ENCODE peak calls at places on chromosomes 7 and 10, in seven cellular contexts. G, D, C, N, M, U and O are unnamed samples.

GRCh38 chr7:22900101-22900500 is 77.5 kb upstream of the TOMM7 start:
- DNase-seq in G (no peak), C (no peak), U (no peak), N (no peak), M (no peak), D (no peak), O (no peak)

GRCh38 chr7:17564678-17565209 is 266.3 kb downstream of the AHR start:
- DNase-seq in N (no peak), G (peak; percentile 16), D (no peak), C (no peak), U (no peak), M (no peak), O (no peak)

GRCh38 chr7:102073931-102074880 is 212.5 kb upstream of the SH2B2 start:
- DNase-seq in N (peak; percentile 45), G (no peak), C (no peak), M (no peak), U (no peak), D (no peak), O (peak; percentile 65)

GRCh38 chr7:134933460-134934068 is 52.7 kb upstream of the AGBL3 start:
- DNase-seq in C (no peak), D (no peak), U (no peak), M (no peak), G (no peak), N (no peak), O (no peak)

GRCh38 chr7:151608031-151608551 is 88.4 kb upstream of the RHEB start:
- DNase-seq in C (no peak), U (no peak), G (no peak), D (no peak), M (no peak), N (peak; percentile 39), O (peak; percentile 60)

GRCh38 chr7:134153493-134154093 is 26.5 kb downstream of the LRGUK start:
- DNase-seq in C (no peak), M (no peak), U (no peak), D (no peak), N (no peak), G (peak; percentile 12), O (no peak)

GRCh38 chr10:92242380-92242779 is 48.5 kb downstream of the CPEB3 start:
- DNase-seq in U (no peak), D (no peak), N (no peak), M (no peak), G (no peak), C (no peak), O (no peak)

GRCh38 chr10:133276435-133277201 is at the start of gene ADAM8:
- DNase-seq in C (no peak), N (peak; percentile 63), D (peak; percentile 95), G (no peak), U (no peak), M (no peak), O (peak; percentile 85)

GRCh38 chr10:9807848-9808247 is 1209.8 kb upstream of the CELF2 start:
- DNase-seq in M (no peak), D (no peak), U (no peak), C (no peak), G (no peak), N (no peak), O (no peak)

GRCh38 chr10:102735065-102735562 is 8.6 kb upstream of the WBP1L start:
- DNase-seq in U (peak; percentile 70), G (no peak), C (no peak), D (no peak), N (no peak), M (no peak), O (no peak)

GRCh38 chr10:126422561-126422960 is 34.3 kb upstream of the ADAM12 start:
- DNase-seq in N (no peak), D (no peak), C (no peak), U (no peak), G (no peak), M (no peak), O (no peak)

GRCh38 chr10:117134084-117135025 is 3.7 kb downstream of the VAX1 start:
- DNase-seq in U (no peak), M (no peak), N (no peak), C (no peak), D (no peak), G (no peak), O (no peak)
- H3K4me3 ChIP-seq in U (no peak overlapping the region), M (no peak overlapping the region), N (peak overlapping the region; percentile 31), C (peak overlapping the region; percentile 20), D (peak overlapping the region; percentile 19), G (peak overlapping the region; percentile 27), O (no peak overlapping the region)

DNA sequence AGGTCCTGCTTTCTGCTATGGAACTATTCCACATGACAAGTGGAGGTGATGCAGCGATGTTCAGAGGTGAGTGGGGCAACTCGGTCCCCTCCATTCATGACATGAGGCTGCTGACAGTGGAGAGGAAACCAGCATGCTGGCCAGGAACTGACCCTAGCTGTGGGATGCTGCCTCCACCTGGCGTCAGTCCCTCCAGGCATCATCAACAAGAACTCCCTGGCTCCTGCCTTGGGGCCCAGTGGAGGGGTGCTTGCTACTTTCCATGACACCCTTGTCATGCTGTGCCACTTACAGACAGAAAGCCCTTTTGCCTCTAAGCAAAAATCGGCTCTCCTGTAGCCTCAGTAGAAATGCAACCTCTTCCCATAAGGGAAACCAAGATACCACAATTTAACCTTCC is 118.5 kb downstream of the LRRC18 start:
- DNase-seq in U (no peak), M (no peak), D (no peak), N (no peak), C (no peak), G (no peak), O (no peak)
- H3K4me1 ChIP-seq in U (no peaks in the 10 kb centered on the region), M (no peaks in the 10 kb centered on the region), D (no peaks in the 10 kb centered on the region), N (no peaks in the 10 kb centered on the region), C (no peaks in the 10 kb centered on the region), G (no peaks in the 10 kb centered on the region), O (no peaks in the 10 kb centered on the region)

DNA sequence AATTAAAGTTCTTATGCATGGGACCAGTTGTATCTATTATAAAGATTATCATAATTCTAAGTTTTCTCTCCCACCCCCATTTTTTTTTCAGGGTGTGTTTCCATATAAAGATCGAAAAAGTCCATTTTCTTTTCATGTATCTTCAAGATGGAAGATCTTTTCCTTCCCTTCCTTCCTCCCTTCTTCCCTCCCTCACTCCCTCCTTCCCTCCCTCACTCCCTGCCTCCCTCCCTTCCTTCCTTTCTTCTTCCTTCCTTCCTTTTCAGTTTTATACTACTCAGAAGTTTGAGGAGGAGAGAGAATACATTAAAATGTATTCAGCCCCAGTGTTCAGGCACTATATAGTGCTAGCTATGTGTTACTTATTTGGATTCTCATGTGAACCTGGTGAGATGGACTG is 98.0 kb downstream of the POLL start:
- DNase-seq in M (no peak), G (no peak), C (no peak), D (no peak), N (no peak), U (no peak), O (no peak)
- H3K4me3 ChIP-seq in M (no peak overlapping the region), G (no peak overlapping the region), C (no peak overlapping the region), D (no peak overlapping the region), N (no peak overlapping the region), U (no peak overlapping the region), O (no peak overlapping the region)

DNA sequence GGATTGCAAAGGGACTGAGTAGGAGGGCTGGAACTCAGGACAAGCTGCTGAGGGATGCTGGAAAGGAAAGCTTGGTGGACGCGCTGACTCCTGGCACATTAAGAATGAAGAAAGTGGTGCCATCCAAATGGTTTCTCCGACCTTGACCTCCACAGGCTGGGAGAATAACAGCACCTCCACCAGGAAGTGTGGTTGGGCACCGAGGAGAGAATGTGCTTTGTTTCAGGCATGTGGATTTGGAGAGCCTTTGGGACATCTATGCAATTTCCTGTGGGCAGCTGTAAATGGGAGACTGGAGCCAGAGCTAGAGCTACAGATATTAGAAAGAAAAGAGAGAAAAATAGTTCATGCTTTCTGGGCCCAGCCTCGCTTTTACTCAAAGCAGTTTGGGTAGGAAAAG is 29.8 kb upstream of the HABP2 start:
- DNase-seq in U (no peak), C (no peak), G (peak; percentile 26), D (no peak), M (no peak), N (no peak), O (no peak)
- H3K4me1 ChIP-seq in U (no peaks in the 10 kb centered on the region), C (no peaks in the 10 kb centered on the region), G (no peaks in the 10 kb centered on the region), D (peaks cover 8% of the 10 kb centered on the region), M (no peaks in the 10 kb centered on the region), N (no peaks in the 10 kb centered on the region), O (no peaks in the 10 kb centered on the region)

GRCh38 chr10:1116051-1116450 is 59.9 kb downstream of the WDR37 start:
- DNase-seq in C (no peak), D (no peak), G (no peak), N (no peak), M (no peak), U (no peak), O (no peak)

GRCh38 chr10:1115262-1115955 is 59.2 kb downstream of the WDR37 start:
- DNase-seq in D (no peak), G (no peak), C (no peak), M (no peak), U (no peak), N (peak; percentile 57), O (peak; percentile 37)

GRCh38 chr10:1116696-1117254 is 60.6 kb downstream of the WDR37 start:
- DNase-seq in N (no peak), C (no peak), D (no peak), M (no peak), G (no peak), U (no peak), O (peak; percentile 25)

GRCh38 chr10:1117651-1118050 is 61.5 kb downstream of the WDR37 start:
- DNase-seq in C (no peak), U (no peak), N (no peak), D (no peak), G (no peak), M (no peak), O (no peak)

DNA sequence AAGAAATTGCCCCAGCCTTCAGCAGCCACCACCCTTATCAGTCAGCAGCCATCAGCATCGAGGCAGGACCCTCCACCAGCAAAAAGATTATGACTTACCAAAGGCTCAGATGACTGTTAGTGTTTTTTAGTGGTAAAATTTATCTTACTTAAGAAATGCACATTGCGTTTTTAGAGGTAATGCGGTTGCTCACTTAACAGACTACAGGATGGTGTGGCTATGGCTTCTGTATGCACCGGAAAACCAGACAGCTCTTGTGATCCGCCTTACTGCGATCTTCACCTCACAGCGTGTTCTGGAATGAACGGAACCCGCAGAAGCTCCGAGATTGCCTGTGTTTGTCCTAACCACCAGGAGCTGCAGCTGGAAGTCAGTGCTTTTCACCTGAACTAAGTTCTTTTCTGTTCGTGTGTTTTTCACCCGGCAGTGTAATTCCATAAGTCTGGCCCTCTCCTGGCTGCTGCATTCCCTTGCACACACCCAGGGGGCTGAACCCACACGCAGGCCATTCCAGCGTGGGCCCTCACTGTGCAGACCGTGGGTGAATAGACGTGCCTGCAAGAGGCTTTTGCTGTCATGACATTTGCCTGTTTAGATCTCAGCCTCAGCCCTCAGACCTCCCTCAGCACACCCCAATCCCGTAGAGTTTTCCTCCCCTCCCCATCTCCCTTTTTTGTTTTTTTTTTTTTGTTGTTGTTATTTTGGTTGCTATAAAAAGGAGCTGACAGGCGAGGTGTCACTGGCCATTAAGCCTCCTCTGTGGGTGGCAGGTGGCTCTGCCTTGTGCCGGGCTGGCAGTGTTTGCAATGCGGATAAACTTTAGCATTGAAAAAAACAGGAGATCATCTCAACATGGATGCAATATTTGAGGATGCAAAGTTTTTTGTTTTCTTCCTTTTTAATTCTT is 58.4 kb downstream of the WDR37 start:
- DNase-seq in M (no peak), D (no peak), C (no peak), N (no peak), U (no peak), G (no peak), O (no peak)
- H3K4me3 ChIP-seq in M (no peak overlapping the region), D (no peak overlapping the region), C (no peak overlapping the region), N (no peak overlapping the region), U (no peak overlapping the region), G (no peak overlapping the region), O (no peak overlapping the region)

GRCh38 chr7:155992538-155992937 is 180.3 kb upstream of the SHH start:
- DNase-seq in U (no peak), G (no peak), C (no peak), N (no peak), D (no peak), M (no peak), O (no peak)
- H3K4me1 ChIP-seq in U (no peaks in the 10 kb centered on the region), G (no peaks in the 10 kb centered on the region), C (no peaks in the 10 kb centered on the region), N (no peaks in the 10 kb centered on the region), D (no peaks in the 10 kb centered on the region), M (no peaks in the 10 kb centered on the region), O (no peaks in the 10 kb centered on the region)